ENCODE peak calls at places on chromosomes 12 and 14, in seven cellular contexts. One of them, this sample, is unnamed.
A peak's percentile ranks its signal among the peaks of the same experiment; 100 is the strongest.

GRCh38 chr14:35480119-35480769 is 53.7 kb upstream of the INSM2 start:
- DNase-seq in amygdala: no peak
- DNase-seq in foreskin fibroblast: peak; percentile 6
- DNase-seq in GM04503: no peak
- DNase-seq in CD8-positive, alpha-beta memory T cell: no peak
- DNase-seq in stimulated activated CD4-positive, alpha-beta T cell treated with anti-CD3 and anti-CD28 coated beads, Interleukin-1b, Interleukin-23, amount 100 ng/mL, for 1 hour: no peak
- DNase-seq in WTC11: no peak
- DNase-seq in this sample: no peak

GRCh38 chr12:113388351-113388750 is 15.3 kb downstream of the SDS start:
- DNase-seq in foreskin fibroblast: no peak
- DNase-seq in CD8-positive, alpha-beta memory T cell: no peak
- DNase-seq in stimulated activated CD4-positive, alpha-beta T cell treated with anti-CD3 and anti-CD28 coated beads, Interleukin-1b, Interleukin-23, amount 100 ng/mL, for 1 hour: no peak
- DNase-seq in amygdala: no peak
- DNase-seq in GM04503: no peak
- DNase-seq in WTC11: no peak
- DNase-seq in this sample: no peak

GRCh38 chr12:119148049-119148448 is 30.7 kb upstream of the HSPB8 start:
- DNase-seq in amygdala: no peak
- DNase-seq in GM04503: no peak
- DNase-seq in WTC11: no peak
- DNase-seq in foreskin fibroblast: no peak
- DNase-seq in stimulated activated CD4-positive, alpha-beta T cell treated with anti-CD3 and anti-CD28 coated beads, Interleukin-1b, Interleukin-23, amount 100 ng/mL, for 1 hour: no peak
- DNase-seq in CD8-positive, alpha-beta memory T cell: no peak
- DNase-seq in this sample: no peak

GRCh38 chr14:100203962-100204834 is 34.7 kb upstream of the YY1 start:
- DNase-seq in foreskin fibroblast: no peak
- DNase-seq in WTC11: no peak
- DNase-seq in CD8-positive, alpha-beta memory T cell: no peak
- DNase-seq in amygdala: no peak
- DNase-seq in GM04503: no peak
- DNase-seq in stimulated activated CD4-positive, alpha-beta T cell treated with anti-CD3 and anti-CD28 coated beads, Interleukin-1b, Interleukin-23, amount 100 ng/mL, for 1 hour: no peak
- DNase-seq in this sample: no peak

GRCh38 chr12:111775205-111776193 is 8.8 kb downstream of the ALDH2 start:
- DNase-seq in CD8-positive, alpha-beta memory T cell: no peak
- DNase-seq in stimulated activated CD4-positive, alpha-beta T cell treated with anti-CD3 and anti-CD28 coated beads, Interleukin-1b, Interleukin-23, amount 100 ng/mL, for 1 hour: no peak
- DNase-seq in WTC11: no peak
- DNase-seq in foreskin fibroblast: peak; percentile 66
- DNase-seq in amygdala: peak; percentile 31
- DNase-seq in GM04503: no peak
- DNase-seq in this sample: peak; percentile 61

GRCh38 chr14:50045039-50045711 is 71.2 kb downstream of the VCPKMT start:
- DNase-seq in CD8-positive, alpha-beta memory T cell: peak; percentile 63
- DNase-seq in amygdala: no peak
- DNase-seq in WTC11: no peak
- DNase-seq in stimulated activated CD4-positive, alpha-beta T cell treated with anti-CD3 and anti-CD28 coated beads, Interleukin-1b, Interleukin-23, amount 100 ng/mL, for 1 hour: no peak
- DNase-seq in foreskin fibroblast: peak; percentile 91
- DNase-seq in GM04503: peak; percentile 84
- DNase-seq in this sample: no peak

GRCh38 chr12:109989380-109989779 is 6.8 kb downstream of the GIT2 start:
- DNase-seq in GM04503: no peak
- DNase-seq in WTC11: no peak
- DNase-seq in stimulated activated CD4-positive, alpha-beta T cell treated with anti-CD3 and anti-CD28 coated beads, Interleukin-1b, Interleukin-23, amount 100 ng/mL, for 1 hour: no peak
- DNase-seq in amygdala: no peak
- DNase-seq in CD8-positive, alpha-beta memory T cell: no peak
- DNase-seq in foreskin fibroblast: no peak
- DNase-seq in this sample: no peak

GRCh38 chr12:107903377-107904061 is 129.0 kb downstream of the ASCL4 start:
- DNase-seq in WTC11: peak; percentile 89
- DNase-seq in GM04503: no peak
- DNase-seq in CD8-positive, alpha-beta memory T cell: no peak
- DNase-seq in amygdala: no peak
- DNase-seq in stimulated activated CD4-positive, alpha-beta T cell treated with anti-CD3 and anti-CD28 coated beads, Interleukin-1b, Interleukin-23, amount 100 ng/mL, for 1 hour: no peak
- DNase-seq in foreskin fibroblast: peak; percentile 47
- DNase-seq in this sample: no peak

GRCh38 chr12:71938728-71939385 is at the start of gene TPH2:
- DNase-seq in foreskin fibroblast: peak; percentile 52
- DNase-seq in stimulated activated CD4-positive, alpha-beta T cell treated with anti-CD3 and anti-CD28 coated beads, Interleukin-1b, Interleukin-23, amount 100 ng/mL, for 1 hour: no peak
- DNase-seq in WTC11: peak; percentile 95
- DNase-seq in GM04503: no peak
- DNase-seq in amygdala: no peak
- DNase-seq in CD8-positive, alpha-beta memory T cell: peak; percentile 26
- DNase-seq in this sample: no peak

GRCh38 chr12:18706798-18707197 is 31.0 kb downstream of the PLCZ1 start:
- DNase-seq in GM04503: no peak
- DNase-seq in foreskin fibroblast: peak; percentile 10
- DNase-seq in CD8-positive, alpha-beta memory T cell: no peak
- DNase-seq in stimulated activated CD4-positive, alpha-beta T cell treated with anti-CD3 and anti-CD28 coated beads, Interleukin-1b, Interleukin-23, amount 100 ng/mL, for 1 hour: no peak
- DNase-seq in WTC11: no peak
- DNase-seq in amygdala: no peak
- DNase-seq in this sample: no peak

GRCh38 chr14:76329951-76330350 is 46.0 kb upstream of the ESRRB start:
- DNase-seq in stimulated activated CD4-positive, alpha-beta T cell treated with anti-CD3 and anti-CD28 coated beads, Interleukin-1b, Interleukin-23, amount 100 ng/mL, for 1 hour: no peak
- DNase-seq in WTC11: peak; percentile 30
- DNase-seq in GM04503: no peak
- DNase-seq in amygdala: no peak
- DNase-seq in CD8-positive, alpha-beta memory T cell: no peak
- DNase-seq in foreskin fibroblast: no peak
- DNase-seq in this sample: no peak

GRCh38 chr12:116142936-116143882 is 134.3 kb downstream of the MED13L start:
- DNase-seq in WTC11: no peak
- DNase-seq in amygdala: no peak
- DNase-seq in GM04503: no peak
- DNase-seq in foreskin fibroblast: peak; percentile 86
- DNase-seq in stimulated activated CD4-positive, alpha-beta T cell treated with anti-CD3 and anti-CD28 coated beads, Interleukin-1b, Interleukin-23, amount 100 ng/mL, for 1 hour: no peak
- DNase-seq in CD8-positive, alpha-beta memory T cell: no peak
- DNase-seq in this sample: no peak

This sample was measured in skeletal muscle cell.